ENCODE peak calls at places on chromosomes 13 and 19, in nine cellular contexts. B is lower leg skin, P is tibial nerve, K is suprapubic skin, X is H1, D is gastrocnemius medialis, U is right lobe of liver, T is uterus, I is thyroid gland. Z is an unnamed sample.

GRCh38 chr13:39263033-39263432 is 224.8 kb downstream of the NHLRC3 start:
- DNase-seq in B (peak), P (peak), K (no peak), X (no peak), D (no peak), U (peak), T (peak), I (peak), Z (no peak)

GRCh38 chr13:46160474-46161066 is 21.4 kb downstream of the LCP1 start:
- DNase-seq in B (no peak), P (no peak), K (no peak), X (no peak), D (no peak), U (no peak), T (no peak), I (peak), Z (no peak)

GRCh38 chr13:36294061-36294460 is 3.6 kb downstream of the CCDC169 start:
- DNase-seq in B (no peak), P (no peak), K (no peak), X (no peak), D (no peak), U (no peak), T (no peak), I (peak), Z (no peak)

GRCh38 chr19:29887498-29887897 is 54.5 kb upstream of the URI1 start:
- DNase-seq in B (no peak), P (no peak), K (no peak), X (no peak), D (no peak), U (no peak), T (peak), I (no peak), Z (no peak)

GRCh38 chr19:34838753-34839431 is 65.9 kb upstream of the ZNF599 start:
- DNase-seq in B (no peak), P (no peak), K (no peak), X (peak), D (no peak), U (peak), T (no peak), I (no peak), Z (no peak)

GRCh38 chr19:39498262-39499081 is at the start of gene DLL3:
- DNase-seq in B (no peak), P (no peak), K (no peak), X (no peak), D (no peak), U (no peak), T (no peak), I (no peak), Z (no peak)

GRCh38 chr13:77390391-77390790 is 63.5 kb upstream of the MYCBP2 start:
- DNase-seq in B (peak), P (no peak), K (no peak), X (no peak), D (peak), U (no peak), T (no peak), I (no peak), Z (no peak)

GRCh38 chr13:35923347-35923746 is 207.8 kb downstream of the DCLK1 start:
- DNase-seq in B (no peak), P (no peak), K (no peak), X (no peak), D (no peak), U (no peak), T (no peak), I (no peak), Z (no peak)

GRCh38 chr13:75647126-75647784 is 11.1 kb downstream of the LMO7 start:
- DNase-seq in B (no peak), P (no peak), K (no peak), X (no peak), D (no peak), U (no peak), T (no peak), I (no peak), Z (no peak)

GRCh38 chr19:10639836-10640235 is 14.3 kb upstream of the ILF3 start:
- DNase-seq in B (no peak), P (no peak), K (no peak), X (no peak), D (no peak), U (no peak), T (no peak), I (no peak), Z (no peak)

GRCh38 chr19:19064098-19064722 is 416 bp downstream of the SLC25A42 start:
- DNase-seq in B (no peak), P (no peak), K (peak), X (no peak), D (no peak), U (no peak), T (no peak), I (no peak), Z (peak)

GRCh38 chr19:49465371-49465770 is 8.6 kb upstream of the FLT3LG start:
- DNase-seq in B (no peak), P (no peak), K (no peak), X (no peak), D (no peak), U (no peak), T (no peak), I (no peak), Z (no peak)

GRCh38 chr19:38134538-38135149 is 89.4 kb downstream of the DPF1 start:
- DNase-seq in B (no peak), P (no peak), K (no peak), X (no peak), D (no peak), U (no peak), T (no peak), I (peak), Z (no peak)

GRCh38 chr13:33109801-33110200 is 93.6 kb downstream of the KL start:
- DNase-seq in B (no peak), P (no peak), K (no peak), X (no peak), D (no peak), U (no peak), T (no peak), I (no peak), Z (no peak)

GRCh38 chr13:45349438-45349837 is 8.5 kb upstream of the TPT1 start:
- DNase-seq in B (no peak), P (no peak), K (no peak), X (no peak), D (no peak), U (no peak), T (no peak), I (no peak), Z (no peak)

GRCh38 chr19:44512326-44513298 is 12.3 kb upstream of the ZNF180 start:
- DNase-seq in B (no peak), P (no peak), K (no peak), X (peak), D (no peak), U (no peak), T (no peak), I (no peak), Z (no peak)

GRCh38 chr19:34134190-34135032 is 37.9 kb upstream of the LSM14A start:
- DNase-seq in B (peak), P (peak), K (peak), X (peak), D (peak), U (peak), T (peak), I (peak), Z (peak)

GRCh38 chr19:51610576-51610975 is 19.6 kb downstream of the SIGLEC5 start:
- DNase-seq in B (no peak), P (no peak), K (no peak), X (no peak), D (no peak), U (no peak), T (no peak), I (no peak), Z (no peak)

GRCh38 chr13:104460553-104460952 is 1394.3 kb upstream of the SLC10A2 start:
- DNase-seq in B (no peak), P (no peak), K (no peak), X (no peak), D (no peak), U (no peak), T (no peak), I (no peak), Z (no peak)

GRCh38 chr19:2883686-2884439 is 16.7 kb downstream of the ZNF556 start:
- DNase-seq in B (no peak), P (no peak), K (no peak), X (no peak), D (no peak), U (no peak), T (no peak), I (no peak), Z (no peak)

GRCh38 chr19:52492201-52492960 is 35.1 kb upstream of the ZNF808 start:
- DNase-seq in B (no peak), P (no peak), K (no peak), X (peak), D (no peak), U (no peak), T (no peak), I (peak), Z (no peak)

GRCh38 chr19:10362259-10362658 is 18.1 kb downstream of the TYK2 start:
- DNase-seq in B (no peak), P (no peak), K (no peak), X (no peak), D (no peak), U (no peak), T (no peak), I (no peak), Z (no peak)

GRCh38 chr19:11256189-11256588 is 6.1 kb downstream of the DOCK6 start:
- DNase-seq in B (no peak), P (no peak), K (no peak), X (no peak), D (no peak), U (no peak), T (no peak), I (no peak), Z (no peak)

GRCh38 chr19:55196803-55197202 is 12.5 kb downstream of the PTPRH start:
- DNase-seq in B (no peak), P (no peak), K (no peak), X (no peak), D (no peak), U (no peak), T (no peak), I (no peak), Z (no peak)

GRCh38 chr13:66508153-66508909 is 721.8 kb downstream of the PCDH9 start:
- DNase-seq in B (no peak), P (no peak), K (no peak), X (no peak), D (no peak), U (no peak), T (no peak), I (no peak), Z (no peak)

GRCh38 chr19:12112238-12112637 is 27.9 kb downstream of the ZNF20 start:
- DNase-seq in B (no peak), P (no peak), K (no peak), X (no peak), D (no peak), U (no peak), T (no peak), I (no peak), Z (no peak)

GRCh38 chr19:711224-711623 is 2.5 kb downstream of the PALM start:
- DNase-seq in B (no peak), P (no peak), K (no peak), X (no peak), D (no peak), U (no peak), T (no peak), I (no peak), Z (no peak)

GRCh38 chr13:48334534-48335127 is 31.1 kb downstream of the RB1 start:
- DNase-seq in B (no peak), P (no peak), K (no peak), X (no peak), D (no peak), U (no peak), T (no peak), I (no peak), Z (no peak)

GRCh38 chr19:47445937-47446402 is 25.7 kb downstream of the SLC8A2 start:
- DNase-seq in B (no peak), P (no peak), K (no peak), X (no peak), D (no peak), U (peak), T (peak), I (peak), Z (no peak)

GRCh38 chr13:59038824-59039223 is 1124.9 kb downstream of the DIAPH3 start:
- DNase-seq in B (no peak), P (no peak), K (no peak), X (no peak), D (no peak), U (no peak), T (no peak), I (no peak), Z (no peak)

GRCh38 chr13:59034198-59034597 is 1129.5 kb downstream of the DIAPH3 start:
- DNase-seq in B (no peak), P (no peak), K (no peak), X (no peak), D (no peak), U (no peak), T (no peak), I (no peak), Z (no peak)
- TF ChIP-seq CTCF in B (no peak), P (no peak), K (no peak), X (no peak), D (no peak), U (no peak), T (no peak), I (no peak), Z (no peak)

GRCh38 chr13:30790592-30790991 is 55.2 kb downstream of the ALOX5AP start:
- DNase-seq in B (no peak), P (no peak), K (no peak), X (no peak), D (no peak), U (no peak), T (no peak), I (no peak), Z (no peak)
- H3K4me3 ChIP-seq in B (no peak), P (no peak), K (no peak), X (no peak), D (no peak), U (no peak), T (no peak), I (no peak), Z (no peak)

GRCh38 chr13:21061077-21061945 is at the start of gene LATS2:
- DNase-seq in B (peak), P (peak), K (peak), X (peak), D (peak), U (peak), T (peak), I (peak), Z (peak)

GRCh38 chr13:21058361-21058760 is 3.0 kb downstream of the LATS2 start:
- DNase-seq in B (no peak), P (no peak), K (no peak), X (no peak), D (no peak), U (no peak), T (no peak), I (no peak), Z (no peak)

GRCh38 chr13:21063031-21063430 is 1.6 kb upstream of the LATS2 start:
- DNase-seq in B (no peak), P (no peak), K (no peak), X (no peak), D (no peak), U (no peak), T (no peak), I (no peak), Z (no peak)

GRCh38 chr13:21060827-21061076 is 634 bp downstream of the LATS2 start:
- DNase-seq in B (no peak), P (no peak), K (no peak), X (no peak), D (no peak), U (no peak), T (peak), I (no peak), Z (no peak)

GRCh38 chr13:21060063-21060826 is 1.1 kb downstream of the LATS2 start:
- DNase-seq in B (no peak), P (no peak), K (no peak), X (no peak), D (peak), U (peak), T (peak), I (peak), Z (no peak)
- TF ChIP-seq POLR2A in B (no peak), P (no peak), K (no peak), X (peak), D (peak), U (peak), T (no peak), I (no peak), Z (no peak)

GRCh38 chr13:26628706-26629105 is 71.2 kb downstream of the WASF3 start:
- DNase-seq in B (no peak), P (no peak), K (no peak), X (no peak), D (no peak), U (no peak), T (no peak), I (peak), Z (no peak)
- TF ChIP-seq CTCF in B (no peak), P (no peak), K (no peak), X (peak), D (no peak), U (peak), T (no peak), I (no peak), Z (no peak)

DNA sequence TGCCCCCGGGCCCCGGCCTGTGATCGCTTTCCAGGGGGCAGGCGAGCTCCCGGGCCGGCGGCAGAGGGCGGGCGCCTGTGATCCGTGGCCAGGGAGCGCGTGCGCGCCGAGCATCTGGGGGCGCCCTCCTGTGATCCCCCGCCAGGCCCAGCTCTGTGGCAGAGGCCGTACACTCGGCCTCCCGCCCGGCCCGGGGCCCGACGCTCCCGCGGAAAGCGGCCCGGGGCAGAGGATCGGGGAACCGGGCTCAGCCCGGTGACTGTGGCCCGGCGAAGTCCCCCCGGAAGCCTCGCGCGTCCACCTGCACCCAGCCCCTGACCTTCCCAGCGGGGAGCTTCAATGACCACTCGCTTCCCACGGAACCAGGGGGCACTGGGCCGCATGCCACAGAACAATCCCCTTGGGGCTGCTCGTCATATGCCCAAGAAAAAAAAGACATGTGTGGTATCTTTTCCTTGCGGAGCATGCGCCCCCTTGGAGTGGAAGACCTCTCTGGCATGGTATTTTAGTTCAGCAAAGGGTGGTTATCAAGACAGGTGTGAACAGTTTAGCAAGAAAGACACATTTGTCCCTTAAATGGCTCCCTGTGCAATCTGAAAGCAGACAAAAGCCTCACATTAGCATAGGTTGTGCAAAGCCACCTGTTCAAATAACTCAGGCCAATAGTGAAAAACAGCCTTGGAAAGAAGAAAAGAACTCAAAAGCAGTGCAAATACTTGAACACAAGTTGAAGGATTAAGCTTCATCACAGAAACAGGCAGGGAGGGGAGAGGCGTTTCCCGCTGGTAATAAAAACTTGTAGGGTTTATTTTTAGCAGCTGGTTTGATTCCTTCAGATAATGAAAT is 290.8 kb upstream of the SOX21 start:
- DNase-seq in B (no peak), P (no peak), K (no peak), X (no peak), D (no peak), U (no peak), T (no peak), I (no peak), Z (no peak)
- H3K4me3 ChIP-seq in B (no peak), P (no peak), K (peak), X (peak), D (peak), U (no peak), T (no peak), I (no peak), Z (peak)

DNA sequence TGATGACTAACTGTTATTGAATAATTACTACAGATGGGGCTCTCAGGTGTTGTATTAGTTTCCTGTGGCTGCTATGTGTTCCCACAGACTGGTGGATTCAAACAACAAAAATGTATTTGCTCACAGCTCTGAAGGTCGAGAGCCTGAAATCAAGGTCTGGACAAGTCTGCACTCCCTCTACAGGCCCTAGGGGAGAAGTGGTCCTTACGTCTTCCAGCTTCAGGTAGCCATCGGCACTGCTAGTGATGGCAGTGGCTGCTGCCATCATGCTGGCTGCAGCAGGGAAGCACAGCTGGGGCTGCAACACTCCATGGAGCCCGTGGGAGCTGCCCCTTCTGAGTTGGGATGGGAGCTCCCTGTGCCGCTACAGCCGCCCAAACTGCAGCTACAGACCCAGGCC is 1.9 kb downstream of the TEX26 start:
- DNase-seq in B (no peak), P (no peak), K (no peak), X (no peak), D (no peak), U (no peak), T (no peak), I (no peak), Z (no peak)
- TF ChIP-seq POLR2A in B (no peak), P (no peak), K (no peak), X (no peak), D (no peak), U (no peak), T (no peak), I (no peak), Z (no peak)

GRCh38 chr19:42176649-42176989 is 40.9 kb downstream of the DEDD2 start:
- DNase-seq in B (no peak), P (no peak), K (no peak), X (no peak), D (no peak), U (no peak), T (no peak), I (no peak), Z (no peak)
- TF ChIP-seq CTCF in B (no peak), P (no peak), K (no peak), X (no peak), D (no peak), U (no peak), T (no peak), I (no peak), Z (no peak)

DNA sequence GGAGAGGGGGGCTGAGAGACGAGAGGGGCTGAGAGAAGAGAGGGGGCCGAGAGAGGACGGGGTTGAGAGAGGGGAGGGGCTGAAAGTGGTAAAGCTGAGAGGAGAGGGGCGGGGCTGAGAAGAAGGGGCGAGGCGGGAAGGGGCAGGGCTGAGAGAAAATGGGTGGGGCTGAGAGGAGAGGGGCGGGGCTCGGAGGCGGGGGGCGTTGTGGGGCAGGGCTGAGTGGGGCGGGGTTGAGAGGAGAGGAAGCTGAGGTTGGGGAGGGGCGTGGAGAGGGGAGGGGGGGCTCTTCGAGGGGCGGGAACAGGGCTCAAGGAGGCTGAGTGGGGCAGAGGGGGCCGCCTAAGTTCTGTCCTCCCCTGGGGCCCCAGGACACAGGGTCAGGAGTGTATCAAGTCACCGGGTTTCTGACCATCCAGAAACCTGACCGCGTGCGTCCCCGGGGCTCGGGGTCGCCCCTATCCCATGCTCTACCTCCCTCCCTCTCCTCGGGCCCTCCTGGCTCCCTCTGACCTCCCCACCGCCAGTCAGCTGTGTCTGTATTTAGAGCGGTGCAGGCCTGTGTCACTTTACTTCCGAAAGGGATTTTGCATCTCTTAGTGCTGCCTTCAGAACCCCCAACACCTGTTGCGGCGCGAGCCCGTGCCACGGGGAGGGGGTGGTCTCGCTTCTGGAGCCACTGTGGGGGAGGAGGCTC is 38.6 kb upstream of the SEMA6B start:
- DNase-seq in B (no peak), P (no peak), K (no peak), X (no peak), D (no peak), U (peak), T (peak), I (no peak), Z (no peak)
- H3K4me3 ChIP-seq in B (no peak), P (no peak), K (no peak), X (peak), D (no peak), U (no peak), T (no peak), I (no peak), Z (peak)

Z was measured in breast epithelium.